ENCODE peak calls at places on chromosomes 7 and 10, in five cellular contexts. C is heart left ventricle, S is prostate gland, I is uterus, Z is A549. P is an unnamed sample.
A peak's percentile ranks its signal among the peaks of the same experiment; 100 is the strongest.

GRCh38 chr10:80407836-80408197 is 534 bp upstream of the PRXL2A start:
- DNase-seq in C (peak; percentile 68), S (no peak), I (no peak), Z (peak; percentile 69), P (no peak)

GRCh38 chr10:33657154-33657900 is 322.9 kb upstream of the NRP1 start:
- DNase-seq in C (no peak), S (no peak), I (no peak), Z (peak; percentile 67), P (no peak)

GRCh38 chr10:114043532-114044250 is at the start of gene ADRB1:
- DNase-seq in C (peak; percentile 95), S (peak; percentile 98), I (peak; percentile 27), Z (peak; percentile 88), P (peak; percentile 68)

GRCh38 chr7:75884401-75884800 is 5.6 kb downstream of the RHBDD2 start:
- DNase-seq in C (no peak), S (no peak), I (no peak), Z (no peak), P (no peak)

GRCh38 chr10:15896654-15897053 is 36.3 kb upstream of the MINDY3 start:
- DNase-seq in C (no peak), S (no peak), I (no peak), Z (no peak), P (no peak)

GRCh38 chr7:34260282-34260681 is 354.9 kb downstream of the BMPER start:
- DNase-seq in C (no peak), S (no peak), I (no peak), Z (peak; percentile 80), P (no peak)

GRCh38 chr7:134703241-134703594 is 56.6 kb downstream of the BPGM start:
- DNase-seq in C (no peak), S (no peak), I (no peak), Z (no peak), P (no peak)

GRCh38 chr10:77836299-77836820 is 90.2 kb downstream of the DLG5 start:
- DNase-seq in C (no peak), S (peak; percentile 63), I (no peak), Z (peak; percentile 29), P (peak; percentile 56)

GRCh38 chr10:114526112-114526496 is 121.8 kb upstream of the AFAP1L2 start:
- DNase-seq in C (no peak), S (no peak), I (no peak), Z (no peak), P (no peak)

GRCh38 chr10:78641693-78642092 is 427.1 kb upstream of the ZMIZ1 start:
- DNase-seq in C (no peak), S (no peak), I (no peak), Z (no peak), P (no peak)

GRCh38 chr10:4278161-4278560 is 493.2 kb upstream of the KLF6 start:
- DNase-seq in C (no peak), S (no peak), I (no peak), Z (no peak), P (no peak)

GRCh38 chr10:82288461-82288881 is 413.5 kb downstream of the NRG3 start:
- DNase-seq in C (no peak), S (no peak), I (no peak), Z (peak; percentile 14), P (no peak)

GRCh38 chr10:59895629-59896116 is 10.7 kb downstream of the CCDC6 start:
- DNase-seq in C (no peak), S (no peak), I (no peak), Z (no peak), P (no peak)

GRCh38 chr10:133292919-133293809 is 15.5 kb downstream of the TUBGCP2 start:
- DNase-seq in C (peak; percentile 58), S (no peak), I (no peak), Z (no peak), P (no peak)

GRCh38 chr7:107661081-107661864 is 645 bp downstream of the SLC26A4 start:
- DNase-seq in C (peak; percentile 75), S (peak; percentile 64), I (peak; percentile 45), Z (peak; percentile 60), P (peak; percentile 18)

GRCh38 chr7:101898019-101898575 is 80.7 kb downstream of the CUX1 start:
- DNase-seq in C (no peak), S (peak; percentile 76), I (no peak), Z (no peak), P (no peak)

GRCh38 chr10:34731885-34732701 is 83.0 kb downstream of the PARD3 start:
- DNase-seq in C (no peak), S (no peak), I (no peak), Z (peak; percentile 57), P (no peak)

GRCh38 chr7:114921636-114922150 is at the start of gene MDFIC:
- DNase-seq in C (no peak), S (no peak), I (peak; percentile 23), Z (peak; percentile 72), P (peak; percentile 29)

GRCh38 chr10:75405201-75406143 is 3.9 kb upstream of the ZNF503 start:
- DNase-seq in C (no peak), S (peak; percentile 62), I (peak; percentile 58), Z (no peak), P (no peak)

GRCh38 chr7:71290382-71290781 is 158.4 kb downstream of the GALNT17 start:
- DNase-seq in C (no peak), S (no peak), I (no peak), Z (no peak), P (no peak)

GRCh38 chr7:2003451-2003930 is 229.3 kb downstream of the MAD1L1 start:
- DNase-seq in C (peak; percentile 37), S (no peak), I (no peak), Z (no peak), P (no peak)

GRCh38 chr10:15571570-15571969 is 148.2 kb downstream of the ITGA8 start:
- DNase-seq in C (peak; percentile 68), S (no peak), I (peak; percentile 22), Z (no peak), P (no peak)

GRCh38 chr10:15579605-15580004 is 140.1 kb downstream of the ITGA8 start:
- DNase-seq in C (no peak), S (no peak), I (no peak), Z (no peak), P (no peak)

GRCh38 chr10:103145860-103146466 is 47.1 kb downstream of the NT5C2 start:
- DNase-seq in C (no peak), S (no peak), I (peak; percentile 68), Z (peak; percentile 42), P (peak; percentile 86)

GRCh38 chr7:22934473-22935065 is 79.4 kb downstream of the HYCC1 start:
- DNase-seq in C (no peak), S (no peak), I (no peak), Z (no peak), P (no peak)

GRCh38 chr7:52506325-52506724 is 529.1 kb upstream of the POM121L12 start:
- DNase-seq in C (no peak), S (no peak), I (no peak), Z (no peak), P (no peak)

GRCh38 chr7:39838326-39838725 is 111.7 kb upstream of the CDK13 start:
- DNase-seq in C (no peak), S (no peak), I (peak; percentile 16), Z (no peak), P (no peak)

GRCh38 chr7:38656976-38657375 is 25.8 kb upstream of the AMPH start:
- DNase-seq in C (no peak), S (no peak), I (no peak), Z (no peak), P (no peak)

GRCh38 chr10:94274142-94274787 is 88.5 kb downstream of the NOC3L start:
- DNase-seq in C (no peak), S (no peak), I (peak; percentile 59), Z (no peak), P (peak; percentile 61)

GRCh38 chr7:117129538-117129955 is 176.2 kb downstream of the ST7 start:
- DNase-seq in C (no peak), S (no peak), I (no peak), Z (no peak), P (no peak)

GRCh38 chr10:107814865-107815487 is 650.5 kb upstream of the SORCS1 start:
- DNase-seq in C (no peak), S (no peak), I (peak; percentile 14), Z (peak; percentile 39), P (no peak)

DNA sequence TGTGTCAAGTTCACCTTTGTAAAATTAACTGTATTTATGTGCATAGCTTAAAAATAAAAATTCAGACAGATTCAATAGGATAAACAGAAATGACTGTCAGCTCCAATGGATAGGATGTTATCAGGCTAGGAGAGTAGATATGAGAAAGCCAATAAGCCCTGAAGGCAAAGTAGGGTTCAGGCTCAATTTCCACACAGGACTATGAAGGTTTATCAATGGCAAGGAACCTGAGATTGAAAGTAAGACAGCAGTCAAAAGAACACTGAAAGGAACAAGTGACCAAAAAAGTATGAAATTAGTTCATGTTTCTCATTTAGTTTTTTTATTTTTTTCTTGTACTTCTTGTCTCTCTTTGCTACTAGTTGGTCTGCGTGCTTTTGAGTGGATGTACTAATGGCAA is 121.4 kb downstream of the ELMO1 start:
- DNase-seq in C (no peak), S (no peak), I (no peak), Z (no peak), P (no peak)
- TF ChIP-seq POLR2A in C (no peak), S (no peak), I (no peak), Z (no peak), P (no peak)

GRCh38 chr7:55567495-55568070 is 4.7 kb downstream of the VOPP1 start:
- DNase-seq in C (no peak), S (no peak), I (no peak), Z (no peak), P (no peak)
- TF ChIP-seq POLR2A in C (no peak), S (no peak), I (no peak), Z (no peak), P (no peak)

GRCh38 chr10:26544932-26545331 is 106.8 kb downstream of the APBB1IP start:
- DNase-seq in C (no peak), S (no peak), I (no peak), Z (no peak), P (no peak)

GRCh38 chr10:26543567-26544306 is 105.6 kb downstream of the APBB1IP start:
- DNase-seq in C (no peak), S (no peak), I (no peak), Z (no peak), P (no peak)

DNA sequence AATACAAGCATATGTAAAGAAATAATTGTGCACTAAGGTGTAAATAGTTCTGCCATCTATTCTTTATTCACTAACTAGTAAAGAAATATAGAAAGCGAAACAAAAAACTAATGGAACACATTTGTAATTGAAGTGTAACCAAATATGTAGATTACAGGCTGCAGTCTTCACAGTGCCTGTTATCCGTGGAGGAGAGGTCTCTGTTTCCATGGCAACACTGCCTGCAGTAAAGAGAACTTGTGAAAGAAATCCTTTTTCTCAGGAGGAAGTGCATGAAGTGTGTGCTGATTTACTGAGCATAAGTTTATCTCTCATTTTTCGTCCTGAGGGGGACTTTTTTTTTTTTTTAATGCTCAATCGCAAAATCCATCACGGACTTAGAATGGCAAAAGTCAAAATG is 102.5 kb downstream of the APBB1IP start:
- DNase-seq in C (no peak), S (no peak), I (no peak), Z (no peak), P (no peak)
- TF ChIP-seq POLR2A in C (no peak), S (no peak), I (no peak), Z (no peak), P (no peak)

GRCh38 chr7:129828078-129828762 is 124.5 kb downstream of the UBE2H start:
- DNase-seq in C (no peak), S (no peak), I (no peak), Z (no peak), P (no peak)

GRCh38 chr7:129825005-129825553 is 127.7 kb downstream of the UBE2H start:
- DNase-seq in C (peak; percentile 76), S (peak; percentile 60), I (peak; percentile 61), Z (peak; percentile 94), P (peak; percentile 30)

GRCh38 chr7:129824291-129825004 is 128.3 kb downstream of the UBE2H start:
- DNase-seq in C (no peak), S (no peak), I (no peak), Z (no peak), P (no peak)

GRCh38 chr7:129827467-129827990 is 125.2 kb downstream of the UBE2H start:
- DNase-seq in C (no peak), S (no peak), I (no peak), Z (no peak), P (no peak)

GRCh38 chr7:129825554-129826267 is 127.0 kb downstream of the UBE2H start:
- DNase-seq in C (peak; percentile 95), S (peak; percentile 85), I (peak; percentile 88), Z (peak; percentile 91), P (peak; percentile 73)
- TF ChIP-seq POLR2A in C (no peak), S (no peak), I (peak; percentile 23), Z (peak; percentile 54), P (no peak)